ENCODE peak calls at places on chromosomes 1 and 21, in seven cellular contexts. R is HepG2, W is IMR-90, F is aorta, X is Panc1, T is lower lobe of right lung, J is heart right ventricle. D is an unnamed sample.
A peak's percentile ranks its signal among the peaks of the same experiment; 100 is the strongest.

GRCh38 chr1:211975152-211975941 is 60.0 kb downstream of the INTS7 start:
- ATAC-seq in R (no peak), W (peak; percentile 68), F (no peak), X (no peak), T (peak; percentile 32), J (no peak), D (peak; percentile 77)

GRCh38 chr21:16309250-16309971 is 579.6 kb downstream of the USP25 start:
- ATAC-seq in R (no peak), W (no peak), F (no peak), X (no peak), T (no peak), J (no peak), D (no peak)

GRCh38 chr1:226988337-226988672 is 48.2 kb downstream of the COQ8A start:
- ATAC-seq in R (no peak), W (no peak), F (no peak), X (no peak), T (peak; percentile 61), J (no peak), D (no peak)

GRCh38 chr1:198651685-198652400 is 13.0 kb downstream of the PTPRC start:
- ATAC-seq in R (no peak), W (no peak), F (no peak), X (no peak), T (peak; percentile 53), J (no peak), D (no peak)

GRCh38 chr1:170967042-170967910 is 31.9 kb downstream of the MROH9 start:
- ATAC-seq in R (peak; percentile 74), W (peak; percentile 94), F (peak; percentile 85), X (no peak), T (no peak), J (no peak), D (peak; percentile 66)

GRCh38 chr1:56908619-56909340 is 54.2 kb downstream of the C8A start:
- ATAC-seq in R (peak; percentile 21), W (no peak), F (no peak), X (no peak), T (peak; percentile 33), J (no peak), D (no peak)

GRCh38 chr1:6803357-6803756 is 18.1 kb downstream of the CAMTA1 start:
- ATAC-seq in R (no peak), W (peak; percentile 57), F (no peak), X (peak; percentile 63), T (no peak), J (no peak), D (no peak)

GRCh38 chr1:119884700-119885099 is 11.6 kb downstream of the ADAM30 start:
- ATAC-seq in R (no peak), W (no peak), F (no peak), X (no peak), T (no peak), J (no peak), D (no peak)

GRCh38 chr1:206706298-206706791 is 21.6 kb downstream of the MAPKAPK2 start:
- ATAC-seq in R (no peak), W (peak; percentile 67), F (peak; percentile 79), X (no peak), T (peak; percentile 26), J (peak; percentile 25), D (peak; percentile 54)

GRCh38 chr1:12246584-12246983 is 16.8 kb downstream of the VPS13D start:
- ATAC-seq in R (no peak), W (no peak), F (no peak), X (no peak), T (no peak), J (no peak), D (no peak)

GRCh38 chr1:182309631-182310351 is 81.8 kb downstream of the GLUL start:
- ATAC-seq in R (peak; percentile 99), W (no peak), F (no peak), X (no peak), T (no peak), J (no peak), D (peak; percentile 36)

GRCh38 chr1:107896946-107897345 is 68.0 kb downstream of the VAV3 start:
- ATAC-seq in R (no peak), W (no peak), F (no peak), X (no peak), T (no peak), J (no peak), D (no peak)

GRCh38 chr1:22794691-22795090 is 84.1 kb downstream of the EPHB2 start:
- ATAC-seq in R (no peak), W (peak; percentile 63), F (no peak), X (no peak), T (peak; percentile 23), J (peak; percentile 29), D (no peak)

GRCh38 chr1:216523449-216524190 is 100.4 kb upstream of the USH2A start:
- ATAC-seq in R (no peak), W (peak; percentile 92), F (no peak), X (no peak), T (no peak), J (no peak), D (no peak)

GRCh38 chr1:198480876-198481275 is 59.6 kb downstream of the ATP6V1G3 start:
- ATAC-seq in R (no peak), W (no peak), F (no peak), X (no peak), T (no peak), J (no peak), D (no peak)

GRCh38 chr1:68116643-68117235 is 66.3 kb upstream of the DIRAS3 start:
- ATAC-seq in R (peak; percentile 50), W (no peak), F (peak; percentile 51), X (no peak), T (peak; percentile 31), J (peak; percentile 20), D (no peak)

GRCh38 chr1:219837994-219838294 is 90.4 kb downstream of the SLC30A10 start:
- ATAC-seq in R (no peak), W (no peak), F (no peak), X (no peak), T (no peak), J (no peak), D (no peak)

GRCh38 chr1:163231385-163231784 is 28.7 kb upstream of the RGS5 start:
- ATAC-seq in R (no peak), W (peak; percentile 94), F (peak; percentile 88), X (no peak), T (no peak), J (peak; percentile 90), D (peak; percentile 80)

GRCh38 chr21:26809745-26810144 is 35.5 kb downstream of the ADAMTS1 start:
- ATAC-seq in R (no peak), W (no peak), F (no peak), X (no peak), T (no peak), J (no peak), D (no peak)

GRCh38 chr21:41583274-41583790 is 75.4 kb upstream of the TMPRSS2 start:
- ATAC-seq in R (peak; percentile 88), W (peak; percentile 59), F (no peak), X (peak; percentile 94), T (peak; percentile 94), J (no peak), D (no peak)

GRCh38 chr1:99886179-99886578 is 36.0 kb downstream of the AGL start:
- ATAC-seq in R (no peak), W (no peak), F (no peak), X (no peak), T (no peak), J (no peak), D (no peak)

GRCh38 chr1:115314765-115315164 is 23.3 kb downstream of the NGF start:
- ATAC-seq in R (no peak), W (peak; percentile 70), F (no peak), X (no peak), T (peak; percentile 84), J (no peak), D (peak; percentile 65)

GRCh38 chr1:245375789-245376188 is 221.0 kb downstream of the KIF26B start:
- ATAC-seq in R (no peak), W (no peak), F (no peak), X (no peak), T (no peak), J (no peak), D (no peak)

GRCh38 chr1:203465943-203466342 is 9.7 kb upstream of the PRELP start:
- ATAC-seq in R (no peak), W (peak; percentile 54), F (peak; percentile 80), X (no peak), T (peak; percentile 54), J (peak; percentile 78), D (peak; percentile 58)

GRCh38 chr1:184093071-184093470 is 41.5 kb downstream of the TSEN15 start:
- ATAC-seq in R (no peak), W (no peak), F (no peak), X (no peak), T (no peak), J (no peak), D (no peak)

GRCh38 chr1:113683384-113684152 is 75.7 kb downstream of the PHTF1 start:
- ATAC-seq in R (no peak), W (no peak), F (peak; percentile 73), X (no peak), T (no peak), J (peak; percentile 65), D (peak; percentile 36)
- H3K4me3 ChIP-seq in R (no peak overlapping the region), W (no peak overlapping the region), F (no peak overlapping the region), X (no peak overlapping the region), T (no peak overlapping the region), J (no peak overlapping the region), D (no peak overlapping the region)

GRCh38 chr1:150507912-150508864 is at the start of gene ECM1:
- ATAC-seq in R (no peak), W (peak; percentile 97), F (peak; percentile 70), X (peak; percentile 59), T (peak; percentile 59), J (peak; percentile 94), D (peak; percentile 88)
- H3K4me3 ChIP-seq in R (no peak within 1 kb of the TSS), W (peak within 1 kb of the TSS; percentile 48), F (no peak within 1 kb of the TSS), X (no peak within 1 kb of the TSS), T (peak within 1 kb of the TSS; percentile 37), J (peak within 1 kb of the TSS; percentile 24), D (peak within 1 kb of the TSS; percentile 38)

DNA sequence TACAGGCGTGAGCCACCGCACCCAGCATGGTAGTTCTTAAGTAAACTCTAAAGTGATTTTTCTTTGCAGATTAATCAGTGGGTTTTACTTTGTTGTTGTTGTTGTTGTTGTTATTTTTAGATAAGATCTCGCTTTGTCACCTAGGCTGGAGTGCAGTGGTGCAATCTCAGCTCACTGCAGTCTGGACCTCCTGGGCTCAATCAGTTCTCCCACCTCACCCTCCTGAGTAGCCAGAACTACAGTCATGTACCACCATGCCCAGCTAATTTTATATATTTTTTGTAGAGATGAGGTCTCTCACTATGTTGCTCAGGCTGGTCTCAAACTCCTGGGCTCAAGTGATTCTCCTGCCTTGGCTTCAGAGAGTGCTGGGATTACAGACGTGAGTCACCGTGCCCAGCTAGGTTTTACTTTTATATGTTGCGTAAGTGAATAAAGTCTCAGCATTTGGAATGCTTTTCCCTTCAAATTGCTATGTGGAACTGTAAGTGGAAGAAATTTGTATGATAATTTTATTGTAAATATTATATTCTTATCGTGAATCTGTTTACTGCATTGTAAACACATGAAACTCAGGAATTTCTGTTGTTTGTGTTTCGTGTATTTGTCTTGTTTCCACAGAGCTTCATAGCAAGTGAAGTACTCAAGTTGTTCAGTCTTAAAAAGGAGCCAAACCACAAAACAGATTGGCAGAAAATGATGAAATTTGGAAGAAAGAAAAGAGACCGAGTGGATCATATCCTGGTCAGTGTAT is 56.2 kb upstream of the QSOX1 start:
- ATAC-seq in R (no peak), W (peak; percentile 84), F (no peak), X (peak; percentile 69), T (peak; percentile 82), J (no peak), D (peak; percentile 85)
- H3K4me3 ChIP-seq in R (no peak overlapping the region), W (no peak overlapping the region), F (no peak overlapping the region), X (no peak overlapping the region), T (no peak overlapping the region), J (no peak overlapping the region), D (no peak overlapping the region)

DNA sequence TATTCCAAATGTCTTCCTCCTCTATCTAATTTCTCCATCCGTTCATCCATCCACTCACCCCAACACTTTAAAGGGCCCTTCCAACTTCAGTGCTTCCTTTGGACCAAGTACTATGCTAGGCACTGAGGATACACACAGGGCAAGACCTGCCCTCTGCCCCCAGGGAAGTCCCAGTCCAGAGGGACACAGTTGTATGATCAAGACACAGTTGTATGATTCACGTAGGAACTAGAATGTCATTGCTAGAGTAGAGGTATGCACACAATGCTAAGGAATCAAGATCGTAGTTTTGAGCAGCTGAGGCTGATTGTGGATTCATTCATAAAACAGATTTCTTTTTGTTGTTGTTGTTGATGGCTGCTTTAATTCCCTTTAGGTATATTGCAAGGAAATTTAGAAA is 11.6 kb upstream of the IER5 start:
- ATAC-seq in R (no peak), W (no peak), F (no peak), X (no peak), T (no peak), J (no peak), D (no peak)
- H3K4me3 ChIP-seq in R (no peak overlapping the region), W (no peak overlapping the region), F (no peak overlapping the region), X (no peak overlapping the region), T (no peak overlapping the region), J (no peak overlapping the region), D (no peak overlapping the region)

D was measured in gastroesophageal sphincter.